ENCODE peak calls at places on chromosomes 4 and X, in four cellular contexts. S is esophagus squamous epithelium, C is cardiac fibroblast, Y is IMR-90. J is an unnamed sample.

GRCh38 chr4:88991746-88992145 is 65.2 kb downstream of the FAM13A start:
- DNase-seq in S (no peak), C (no peak), Y (peak; percentile 54), J (no peak)

GRCh38 chrX:116342903-116343302 is 93.5 kb upstream of the SLC6A14 start:
- DNase-seq in S (no peak), C (no peak), Y (no peak), J (no peak)

GRCh38 chrX:119118780-119119395 is 8.7 kb downstream of the KIAA1210 start:
- DNase-seq in S (no peak), C (peak; percentile 59), Y (peak; percentile 42), J (peak; percentile 23)

GRCh38 chrX:81195712-81196111 is 6.0 kb downstream of the HMGN5 start:
- DNase-seq in S (no peak), C (peak; percentile 70), Y (peak; percentile 52), J (no peak)

GRCh38 chrX:23773601-23774175 is 9.3 kb upstream of the SAT1 start:
- DNase-seq in S (no peak), C (no peak), Y (no peak), J (no peak)

GRCh38 chrX:11672213-11672612 is 6.5 kb upstream of the ARHGAP6 start:
- DNase-seq in S (no peak), C (no peak), Y (no peak), J (no peak)

GRCh38 chr4:77950204-77950603 is 87.6 kb downstream of the MRPL1 start:
- DNase-seq in S (no peak), C (no peak), Y (no peak), J (no peak)

GRCh38 chr4:158750379-158750778 is 18.4 kb upstream of the FNIP2 start:
- DNase-seq in S (no peak), C (peak; percentile 44), Y (peak; percentile 93), J (no peak)

GRCh38 chr4:39042365-39042764 is 10.2 kb upstream of the TMEM156 start:
- DNase-seq in S (no peak), C (no peak), Y (peak; percentile 34), J (no peak)

GRCh38 chr4:5051210-5051691 is at the start of gene STK32B:
- DNase-seq in S (no peak), C (peak; percentile 67), Y (peak; percentile 82), J (peak; percentile 56)

GRCh38 chrX:112698946-112699345 is 19.2 kb upstream of the LHFPL1 start:
- DNase-seq in S (no peak), C (no peak), Y (no peak), J (no peak)

GRCh38 chr4:169132561-169133305 is 122.7 kb upstream of the CBR4 start:
- DNase-seq in S (no peak), C (peak; percentile 29), Y (no peak), J (no peak)

GRCh38 chr4:120056249-120056648 is 10.4 kb downstream of the MAD2L1 start:
- DNase-seq in S (no peak), C (peak; percentile 54), Y (peak; percentile 70), J (peak; percentile 49)

GRCh38 chrX:100880368-100880767 is 6.2 kb upstream of the NOX1 start:
- DNase-seq in S (no peak), C (no peak), Y (no peak), J (no peak)

GRCh38 chrX:151790421-151791160 is 56.0 kb downstream of the CNGA2 start:
- DNase-seq in S (no peak), C (no peak), Y (no peak), J (no peak)

GRCh38 chr4:173013232-173013932 is 155.2 kb upstream of the GALNT7 start:
- DNase-seq in S (no peak), C (peak; percentile 57), Y (peak; percentile 48), J (no peak)

GRCh38 chr4:2852481-2852881 is 8.8 kb downstream of the ADD1 start:
- DNase-seq in S (no peak), C (peak; percentile 60), Y (no peak), J (no peak)

GRCh38 chr4:183100827-183101226 is 1.8 kb downstream of the WWC2 start:
- DNase-seq in S (no peak), C (no peak), Y (no peak), J (no peak)

GRCh38 chr4:77819409-77819835 is 254 bp upstream of the CNOT6L start:
- DNase-seq in S (no peak), C (no peak), Y (no peak), J (no peak)

GRCh38 chr4:162645381-162645780 is 481.6 kb upstream of the FSTL5 start:
- DNase-seq in S (no peak), C (peak; percentile 26), Y (no peak), J (no peak)

GRCh38 chr4:186719925-186720694 is 3.5 kb downstream of the FAT1 start:
- DNase-seq in S (no peak), C (peak; percentile 81), Y (no peak), J (peak; percentile 64)

GRCh38 chrX:103879339-103879738 is 47.3 kb upstream of the RAB9B start:
- DNase-seq in S (no peak), C (peak; percentile 49), Y (peak; percentile 52), J (peak; percentile 56)

GRCh38 chrX:9048801-9049200 is 14.9 kb upstream of the FAM9B start:
- DNase-seq in S (no peak), C (no peak), Y (no peak), J (no peak)

GRCh38 chr4:21888195-21888976 is 60.2 kb downstream of the KCNIP4 start:
- DNase-seq in S (no peak), C (peak; percentile 94), Y (peak; percentile 93), J (peak; percentile 89)

GRCh38 chrX:153845195-153845594 is 14.9 kb upstream of the PDZD4 start:
- DNase-seq in S (no peak), C (no peak), Y (no peak), J (no peak)

GRCh38 chrX:14344172-14344940 is 185.0 kb upstream of the GLRA2 start:
- DNase-seq in S (no peak), C (no peak), Y (no peak), J (no peak)

GRCh38 chr4:128386761-128387599 is 99.4 kb upstream of the PGRMC2 start:
- DNase-seq in S (peak; percentile 30), C (peak; percentile 93), Y (peak; percentile 97), J (peak; percentile 98)

GRCh38 chr4:186605261-186605865 is 50.0 kb upstream of the MTNR1A start:
- DNase-seq in S (no peak), C (no peak), Y (no peak), J (no peak)

GRCh38 chrX:71828086-71828485 is 64.9 kb downstream of the CXorf49B start:
- DNase-seq in S (no peak), C (no peak), Y (no peak), J (no peak)
- TF ChIP-seq CTCF in S (no peak), C (no peak), Y (no peak), J (no peak)

DNA sequence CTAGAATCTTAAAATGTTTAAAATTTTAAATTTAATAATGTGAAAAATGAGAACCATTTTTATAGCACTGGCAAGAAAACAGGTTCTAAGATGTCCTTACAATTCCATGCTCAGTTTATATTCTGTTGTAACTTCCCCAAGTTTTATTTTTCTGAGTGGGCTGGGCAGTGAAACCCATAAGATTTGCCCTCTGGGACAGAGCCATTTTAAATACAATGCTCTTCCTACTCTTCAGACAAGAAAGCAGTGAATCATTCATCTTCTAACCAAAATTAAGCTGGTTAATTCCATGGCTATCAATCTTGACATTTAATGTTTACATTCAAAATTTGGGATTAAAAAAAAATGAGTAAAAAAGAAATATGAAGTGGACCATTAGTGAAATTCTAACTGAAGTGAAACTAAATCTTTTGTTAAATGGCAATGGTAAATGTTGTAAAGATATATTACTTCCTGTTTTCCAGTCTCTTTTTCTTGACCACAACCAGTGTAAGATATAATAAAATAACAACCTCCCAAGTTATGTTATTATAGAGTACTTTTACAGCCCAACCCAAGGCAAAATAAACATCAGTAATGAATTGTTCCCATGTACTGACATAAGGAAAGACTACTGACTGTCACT is 37.2 kb upstream of the PTPN13 start:
- DNase-seq in S (no peak), C (peak; percentile 58), Y (no peak), J (no peak)
- H3K4me3 ChIP-seq in S (no peak overlapping the region), C (no peak overlapping the region), Y (no peak overlapping the region), J (no peak overlapping the region)

DNA sequence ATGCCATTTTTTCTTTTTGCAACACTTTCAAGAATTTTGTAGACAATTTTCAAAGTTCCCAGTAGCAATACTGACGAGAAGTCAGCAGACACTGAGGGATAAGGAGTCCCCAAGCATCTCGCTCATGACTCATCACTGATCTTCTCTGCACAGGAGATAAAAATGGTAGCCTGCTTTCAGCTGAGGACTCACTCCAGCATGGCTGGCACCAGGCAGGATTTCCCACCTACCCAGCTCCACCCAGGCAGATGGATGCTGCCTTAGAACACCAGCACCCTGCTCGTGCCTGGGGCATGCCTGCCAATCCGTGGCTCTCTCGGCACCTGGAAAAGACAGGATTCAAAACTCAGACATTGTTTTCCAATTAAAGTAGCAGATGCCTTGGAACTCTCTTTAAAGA is 24.9 kb downstream of the JAKMIP1 start:
- DNase-seq in S (no peak), C (no peak), Y (no peak), J (no peak)
- TF ChIP-seq CTCF in S (no peak), C (no peak), Y (no peak), J (no peak)

GRCh38 chrX:42714981-42715688 is 62.8 kb downstream of the PPP1R2C start:
- DNase-seq in S (no peak), C (no peak), Y (no peak), J (no peak)
- H3K4me3 ChIP-seq in S (no peak overlapping the region), C (no peak overlapping the region), Y (no peak overlapping the region), J (no peak overlapping the region)